ENCODE peak calls at places on chromosome 22, in five cellular contexts. J is fibroblast of pulmonary artery; Z is cardiac fibroblast; F is suprapubic skin; H is CD4-positive, alpha-beta T cell. B is an unnamed sample.

GRCh38 chr22:17836977-17837742 is 62.9 kb upstream of the BID start:
- DNase-seq in H (no peak), Z (no peak), J (no peak), F (no peak), B (no peak)

GRCh38 chr22:28594784-28595324 is 84.8 kb downstream of the TTC28 start:
- DNase-seq in H (no peak), Z (peak; percentile 82), F (no peak), J (peak; percentile 82), B (no peak)

GRCh38 chr22:25447067-25447688 is 117.3 kb upstream of the GRK3 start:
- DNase-seq in H (no peak), J (no peak), Z (no peak), F (no peak), B (no peak)

GRCh38 chr22:33891992-33892391 is 28.3 kb downstream of the LARGE1 start:
- DNase-seq in Z (no peak), H (no peak), F (no peak), J (no peak), B (no peak)

GRCh38 chr22:46042786-46043185 is 65.8 kb upstream of the WNT7B start:
- DNase-seq in F (peak; percentile 61), Z (no peak), H (no peak), J (no peak), B (no peak)

GRCh38 chr22:29308791-29309262 is 2.4 kb downstream of the GAS2L1 start:
- DNase-seq in H (no peak), Z (peak; percentile 84), F (no peak), J (peak; percentile 81), B (no peak)

GRCh38 chr22:46561435-46561905 is 24.1 kb upstream of the CELSR1 start:
- DNase-seq in J (no peak), H (no peak), Z (no peak), F (peak; percentile 44), B (no peak)

GRCh38 chr22:32558681-32559355 is 84.2 kb downstream of the FBXO7 start:
- DNase-seq in H (no peak), F (peak; percentile 94), J (peak; percentile 24), Z (peak; percentile 66), B (no peak)

GRCh38 chr22:26806445-26807170 is 149.2 kb downstream of the MIAT start:
- DNase-seq in Z (no peak), H (no peak), F (no peak), J (no peak), B (no peak)

GRCh38 chr22:47370448-47371262 is 608.2 kb downstream of the TBC1D22A start:
- DNase-seq in Z (no peak), H (no peak), J (no peak), F (peak; percentile 29), B (no peak)

GRCh38 chr22:26086359-26086758 is 82.9 kb upstream of the SEZ6L start:
- DNase-seq in H (no peak), J (no peak), Z (no peak), F (no peak), B (no peak)

GRCh38 chr22:47563406-47564157 is 801.1 kb downstream of the TBC1D22A start:
- DNase-seq in J (no peak), Z (no peak), H (no peak), F (no peak), B (no peak)

GRCh38 chr22:25716637-25717036 is 25.4 kb upstream of the MYO18B start:
- DNase-seq in Z (no peak), J (no peak), F (no peak), H (no peak), B (no peak)

GRCh38 chr22:25762147-25762546 is 20.2 kb downstream of the MYO18B start:
- DNase-seq in Z (no peak), F (no peak), J (no peak), H (no peak), B (no peak)

GRCh38 chr22:50170453-50171318 is at the start of gene PANX2:
- DNase-seq in Z (no peak), F (no peak), J (peak; percentile 24), H (no peak), B (no peak)

GRCh38 chr22:46064236-46064965 is 85.9 kb upstream of the PPARA start:
- DNase-seq in Z (peak; percentile 53), F (peak; percentile 70), H (no peak), J (no peak), B (no peak)

GRCh38 chr22:25208328-25208727 is 8.7 kb downstream of the CRYBB3 start:
- DNase-seq in H (no peak), Z (no peak), J (no peak), F (no peak), B (no peak)

GRCh38 chr22:50276143-50276542 is 6.0 kb upstream of the MAPK11 start:
- DNase-seq in H (no peak), F (no peak), J (peak; percentile 67), Z (peak; percentile 56), B (no peak)

GRCh38 chr22:17370036-17370765 is 941 bp downstream of the CECR2 start:
- DNase-seq in J (no peak), F (no peak), H (no peak), Z (peak; percentile 28), B (peak; percentile 25)

GRCh38 chr22:17980638-17981051 is 43.7 kb downstream of the MICAL3 start:
- DNase-seq in J (peak; percentile 30), Z (peak; percentile 18), H (peak; percentile 31), F (no peak), B (no peak)

GRCh38 chr22:30198152-30198845 is 48.3 kb downstream of the LIF start:
- DNase-seq in F (no peak), J (peak; percentile 33), Z (peak; percentile 44), H (no peak), B (no peak)

GRCh38 chr22:32850591-32851517 is 49.3 kb downstream of the TIMP3 start:
- DNase-seq in H (no peak), J (peak; percentile 66), F (peak; percentile 87), Z (peak; percentile 12), B (no peak)

GRCh38 chr22:30277547-30278344 is 11.1 kb upstream of the OSM start:
- DNase-seq in J (peak; percentile 93), F (no peak), H (no peak), Z (peak; percentile 76), B (no peak)

GRCh38 chr22:19383292-19383691 is 48.2 kb downstream of the HIRA start:
- DNase-seq in Z (no peak), J (no peak), F (no peak), H (no peak), B (no peak)

GRCh38 chr22:23533771-23534191 is 46.3 kb downstream of the IGLL1 start:
- DNase-seq in H (no peak), Z (no peak), J (peak; percentile 48), F (no peak), B (peak; percentile 4)

GRCh38 chr22:23534201-23534850 is 45.8 kb downstream of the IGLL1 start:
- DNase-seq in F (peak; percentile 55), J (peak; percentile 19), Z (no peak), H (no peak), B (peak; percentile 11)

GRCh38 chr22:23532756-23533155 is 47.3 kb downstream of the IGLL1 start:
- DNase-seq in Z (no peak), J (no peak), F (peak; percentile 36), H (no peak), B (no peak)

GRCh38 chr22:23531966-23532735 is 47.9 kb downstream of the IGLL1 start:
- DNase-seq in Z (no peak), F (peak; percentile 56), H (no peak), J (no peak), B (no peak)

GRCh38 chr22:23533328-23533762 is 46.7 kb downstream of the IGLL1 start:
- DNase-seq in H (no peak), F (peak; percentile 63), Z (no peak), J (peak; percentile 46), B (no peak)
- TF ChIP-seq CTCF in H (no peak), F (no peak), Z (peak; percentile 26), J (peak; percentile 46), B (no peak)

GRCh38 chr22:40153705-40154104 is 24.0 kb upstream of the TNRC6B start:
- DNase-seq in H (no peak), Z (no peak), J (no peak), F (no peak), B (no peak)

GRCh38 chr22:40157546-40157945 is 20.2 kb upstream of the TNRC6B start:
- DNase-seq in Z (no peak), F (no peak), J (no peak), H (no peak), B (no peak)

GRCh38 chr22:40161182-40161581 is 16.5 kb upstream of the TNRC6B start:
- DNase-seq in Z (no peak), H (no peak), J (no peak), F (no peak), B (no peak)

GRCh38 chr22:40153186-40153585 is 24.5 kb upstream of the TNRC6B start:
- DNase-seq in F (no peak), Z (no peak), H (no peak), J (no peak), B (no peak)

GRCh38 chr22:40156001-40156516 is 21.7 kb upstream of the TNRC6B start:
- DNase-seq in H (no peak), J (peak; percentile 57), Z (peak; percentile 47), F (no peak), B (no peak)
- TF ChIP-seq CTCF in H (no peak), J (peak; percentile 27), Z (peak; percentile 13), F (no peak), B (no peak)

DNA sequence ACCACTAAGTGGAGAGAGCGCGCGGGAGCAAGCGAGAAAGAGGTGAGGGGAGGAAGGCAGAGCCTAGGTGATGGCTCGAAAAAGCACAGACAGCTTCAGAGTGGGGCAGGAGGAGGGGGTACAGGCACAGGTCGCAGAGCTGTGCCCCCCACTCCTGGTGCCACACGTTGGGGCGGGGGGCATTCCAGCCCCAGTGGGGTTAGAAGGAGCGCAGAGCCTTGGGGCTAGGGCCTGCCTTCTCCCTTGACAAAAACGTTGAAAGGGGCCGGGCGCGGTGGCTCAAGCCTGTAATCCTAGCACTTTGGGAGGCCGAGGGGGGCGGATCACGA is 41.6 kb upstream of the ISX start:
- DNase-seq in H (no peak), Z (no peak), J (no peak), F (no peak), B (no peak)
- TF ChIP-seq CTCF in H (peak; percentile 8), Z (no peak), J (no peak), F (no peak), B (no peak)

DNA sequence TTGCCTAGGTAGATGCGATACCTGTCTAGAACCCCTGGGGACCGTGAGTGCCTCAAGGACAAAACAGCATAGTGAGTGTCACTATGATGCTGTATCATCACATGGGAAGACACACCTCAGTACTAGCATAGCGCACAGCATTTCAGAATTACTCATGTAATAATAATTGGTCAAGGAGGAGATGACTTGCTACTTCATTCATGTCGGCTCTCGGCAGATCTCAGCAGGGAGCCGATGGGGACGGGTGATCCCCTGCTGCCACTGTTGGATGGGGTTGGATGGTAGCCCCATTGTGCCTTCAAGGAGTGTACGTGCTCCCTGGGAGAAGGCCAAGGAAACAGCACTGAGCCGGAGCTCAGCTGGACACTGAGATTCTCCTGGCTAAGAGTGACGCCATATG is 186.9 kb downstream of the EFCAB6 start:
- DNase-seq in J (no peak), Z (no peak), F (no peak), H (no peak), B (no peak)
- TF ChIP-seq CTCF in J (no peak), Z (no peak), F (no peak), H (no peak), B (no peak)

DNA sequence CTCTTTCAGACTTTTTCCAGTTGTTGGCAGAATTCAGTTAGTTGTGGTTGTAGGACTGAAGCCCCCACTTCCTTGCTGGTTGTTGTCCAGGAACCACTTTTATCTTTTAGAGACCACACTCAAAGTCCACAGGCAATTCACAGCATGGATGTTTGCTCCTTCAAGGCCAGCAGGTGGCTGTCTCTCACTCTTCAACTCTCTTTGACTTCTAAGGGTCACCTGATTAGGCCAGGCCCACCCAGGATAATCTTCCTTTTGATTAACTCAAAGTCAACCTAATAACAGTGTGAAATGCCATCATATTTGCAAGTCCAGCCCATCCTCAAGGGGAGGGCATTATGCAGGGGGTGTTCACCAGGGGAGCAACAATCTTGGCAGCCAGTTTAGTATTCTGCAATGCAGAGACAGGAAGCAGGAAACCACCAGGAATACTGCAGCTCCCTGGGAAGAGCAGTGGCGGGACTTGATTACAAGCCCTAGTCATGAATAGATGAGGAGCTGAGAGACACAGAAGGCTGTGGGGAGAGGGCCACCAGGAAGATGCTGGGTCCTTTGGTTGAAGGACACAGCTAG is 52.4 kb downstream of the LRRC74B start:
- DNase-seq in F (no peak), J (peak; percentile 14), H (no peak), Z (peak; percentile 9), B (no peak)
- TF ChIP-seq CTCF in F (no peak), J (no peak), H (no peak), Z (peak; percentile 6), B (no peak)

B was measured in activated B cell treated with CpG ODN at 0.5 μM for 24 hours.